ENCODE peak calls at places on chromosomes 5 and 9, in five cellular contexts. X is AG04450, Z is head of caudate nucleus, S is kidney glomerular epithelial cell, H is astrocyte of the spinal cord. J is an unnamed sample.

GRCh38 chr9:79236466-79236865 is 335.3 kb upstream of the TLE4 start:
- DNase-seq in X (no peak), Z (no peak), S (no peak), H (no peak), J (no peak)

GRCh38 chr5:81359108-81359507 is 34.8 kb downstream of the ACOT12 start:
- DNase-seq in X (no peak), Z (no peak), S (no peak), H (no peak), J (no peak)

GRCh38 chr9:131814714-131815113 is 74.8 kb upstream of the RAPGEF1 start:
- DNase-seq in X (no peak), Z (no peak), S (no peak), H (no peak), J (no peak)

GRCh38 chr9:30301271-30301963 is 2083.0 kb upstream of the ACO1 start:
- DNase-seq in X (no peak), Z (no peak), S (no peak), H (no peak), J (peak)

GRCh38 chr5:56989676-56990075 is 37.8 kb upstream of the MIER3 start:
- DNase-seq in X (no peak), Z (no peak), S (no peak), H (no peak), J (no peak)

GRCh38 chr5:149434162-149435014 is 55.3 kb upstream of the IL17B start:
- DNase-seq in X (peak), Z (no peak), S (peak), H (peak), J (no peak)

GRCh38 chr5:163508753-163509152 is 3.3 kb downstream of the MAT2B start:
- DNase-seq in X (no peak), Z (no peak), S (no peak), H (no peak), J (no peak)

GRCh38 chr5:66744040-66744439 is 147.8 kb downstream of the MAST4 start:
- DNase-seq in X (no peak), Z (no peak), S (no peak), H (peak), J (no peak)

GRCh38 chr9:111957856-111958631 is 61.4 kb downstream of the UGCG start:
- DNase-seq in X (peak), Z (no peak), S (peak), H (peak), J (no peak)

GRCh38 chr5:134003064-134003956 is 1.5 kb downstream of the VDAC1 start:
- DNase-seq in X (no peak), Z (no peak), S (no peak), H (no peak), J (no peak)

GRCh38 chr9:109118802-109119438 is 827 bp downstream of the TMEM245 start:
- DNase-seq in X (no peak), Z (no peak), S (no peak), H (peak), J (no peak)

GRCh38 chr9:108323615-108324014 is 532.2 kb downstream of the ACTL7B start:
- DNase-seq in X (no peak), Z (no peak), S (no peak), H (no peak), J (no peak)

GRCh38 chr5:69265931-69266330 is 31.2 kb downstream of the CDK7 start:
- DNase-seq in X (no peak), Z (no peak), S (no peak), H (no peak), J (no peak)

GRCh38 chr9:12640021-12640587 is 53.1 kb upstream of the TYRP1 start:
- DNase-seq in X (peak), Z (no peak), S (peak), H (peak), J (peak)

GRCh38 chr5:1002836-1003235 is 5.8 kb upstream of the NKD2 start:
- DNase-seq in X (no peak), Z (no peak), S (no peak), H (no peak), J (no peak)

GRCh38 chr5:158119852-158120708 is 261.1 kb upstream of the CLINT1 start:
- DNase-seq in X (no peak), Z (no peak), S (no peak), H (peak), J (no peak)

GRCh38 chr5:29005386-29005785 is 1967.0 kb upstream of the CDH9 start:
- DNase-seq in X (no peak), Z (no peak), S (no peak), H (peak), J (no peak)

GRCh38 chr5:139912804-139913203 is 117.2 kb downstream of the PSD2 start:
- DNase-seq in X (no peak), Z (no peak), S (no peak), H (no peak), J (no peak)

GRCh38 chr5:1001406-1002270 is 7.0 kb upstream of the NKD2 start:
- DNase-seq in X (no peak), Z (peak), S (no peak), H (no peak), J (no peak)

GRCh38 chr5:122154910-122155309 is 25.6 kb downstream of the ZNF474 start:
- DNase-seq in X (peak), Z (no peak), S (no peak), H (peak), J (no peak)

GRCh38 chr5:95241635-95242034 is 43.3 kb downstream of the MCTP1 start:
- DNase-seq in X (no peak), Z (no peak), S (no peak), H (peak), J (no peak)

GRCh38 chr5:145975361-145976066 is 39.1 kb downstream of the SH3RF2 start:
- DNase-seq in X (peak), Z (no peak), S (peak), H (peak), J (no peak)

GRCh38 chr5:10746711-10747110 is 14.3 kb downstream of the DAP start:
- DNase-seq in X (no peak), Z (no peak), S (no peak), H (no peak), J (peak)

GRCh38 chr5:54309751-54310432 is 481 bp downstream of the ARL15 start:
- DNase-seq in X (no peak), Z (peak), S (peak), H (no peak), J (no peak)

GRCh38 chr9:123402981-123403509 is 47.0 kb downstream of the CRB2 start:
- DNase-seq in X (no peak), Z (no peak), S (no peak), H (no peak), J (peak)

GRCh38 chr9:105757496-105758251 is 63.3 kb downstream of the TMEM38B start:
- DNase-seq in X (no peak), Z (no peak), S (no peak), H (no peak), J (no peak)

GRCh38 chr5:101728933-101729332 is 567.2 kb downstream of the SLCO4C1 start:
- DNase-seq in X (no peak), Z (no peak), S (no peak), H (no peak), J (no peak)

GRCh38 chr9:14309403-14309802 is 4.5 kb downstream of the NFIB start:
- DNase-seq in X (no peak), Z (no peak), S (no peak), H (peak), J (peak)

GRCh38 chr5:139577689-139578347 is 16.7 kb downstream of the UBE2D2 start:
- DNase-seq in X (no peak), Z (no peak), S (no peak), H (no peak), J (no peak)

GRCh38 chr5:104199771-104200170 is 637.2 kb upstream of the NUDT12 start:
- DNase-seq in X (no peak), Z (no peak), S (no peak), H (no peak), J (no peak)

GRCh38 chr5:90386099-90386710 is 23.4 kb downstream of the CETN3 start:
- DNase-seq in X (no peak), Z (no peak), S (peak), H (peak), J (no peak)